ENCODE peak calls at places on chromosomes 16 and 17, in six cellular contexts. P is GM12878, T is GM12892, V is K562, J is H1, F is HepG2. D is an unnamed sample.

GRCh38 chr16:31695667-31696066 is 168.0 kb downstream of the AHSP start:
- DNase-seq in P (no peak), T (no peak), V (no peak), J (no peak), F (no peak), D (no peak)

GRCh38 chr17:67080804-67081203 is 36.5 kb downstream of the CACNG1 start:
- DNase-seq in P (peak; percentile 8), T (no peak), V (no peak), J (no peak), F (no peak), D (no peak)

GRCh38 chr17:6556121-6557039 is at the start of gene PITPNM3:
- DNase-seq in P (no peak), T (no peak), V (peak; percentile 75), J (peak; percentile 59), F (no peak), D (no peak)

GRCh38 chr16:383326-384020 is 1.7 kb upstream of the PGAP6 start:
- DNase-seq in P (peak; percentile 50), T (no peak), V (no peak), J (peak; percentile 83), F (no peak), D (no peak)

GRCh38 chr16:73068546-73069401 is 20.8 kb upstream of the ZFHX3 start:
- DNase-seq in P (no peak), T (no peak), V (no peak), J (no peak), F (peak; percentile 63), D (no peak)

GRCh38 chr16:12340151-12340733 is 363.7 kb downstream of the SNX29 start:
- DNase-seq in P (no peak), T (no peak), V (peak; percentile 61), J (peak; percentile 72), F (peak; percentile 74), D (no peak)

GRCh38 chr16:84869464-84869863 is 49.7 kb downstream of the CRISPLD2 start:
- DNase-seq in P (no peak), T (no peak), V (no peak), J (no peak), F (no peak), D (no peak)

GRCh38 chr17:29400818-29401217 is 10.7 kb downstream of the TAOK1 start:
- DNase-seq in P (no peak), T (no peak), V (no peak), J (no peak), F (no peak), D (no peak)

GRCh38 chr17:77119668-77120301 is 21.0 kb upstream of the SEC14L1 start:
- DNase-seq in P (no peak), T (no peak), V (no peak), J (no peak), F (peak; percentile 85), D (no peak)

GRCh38 chr16:2976201-2976600 is 4.0 kb downstream of the PKMYT1 start:
- DNase-seq in P (no peak), T (no peak), V (no peak), J (no peak), F (no peak), D (no peak)

DNA sequence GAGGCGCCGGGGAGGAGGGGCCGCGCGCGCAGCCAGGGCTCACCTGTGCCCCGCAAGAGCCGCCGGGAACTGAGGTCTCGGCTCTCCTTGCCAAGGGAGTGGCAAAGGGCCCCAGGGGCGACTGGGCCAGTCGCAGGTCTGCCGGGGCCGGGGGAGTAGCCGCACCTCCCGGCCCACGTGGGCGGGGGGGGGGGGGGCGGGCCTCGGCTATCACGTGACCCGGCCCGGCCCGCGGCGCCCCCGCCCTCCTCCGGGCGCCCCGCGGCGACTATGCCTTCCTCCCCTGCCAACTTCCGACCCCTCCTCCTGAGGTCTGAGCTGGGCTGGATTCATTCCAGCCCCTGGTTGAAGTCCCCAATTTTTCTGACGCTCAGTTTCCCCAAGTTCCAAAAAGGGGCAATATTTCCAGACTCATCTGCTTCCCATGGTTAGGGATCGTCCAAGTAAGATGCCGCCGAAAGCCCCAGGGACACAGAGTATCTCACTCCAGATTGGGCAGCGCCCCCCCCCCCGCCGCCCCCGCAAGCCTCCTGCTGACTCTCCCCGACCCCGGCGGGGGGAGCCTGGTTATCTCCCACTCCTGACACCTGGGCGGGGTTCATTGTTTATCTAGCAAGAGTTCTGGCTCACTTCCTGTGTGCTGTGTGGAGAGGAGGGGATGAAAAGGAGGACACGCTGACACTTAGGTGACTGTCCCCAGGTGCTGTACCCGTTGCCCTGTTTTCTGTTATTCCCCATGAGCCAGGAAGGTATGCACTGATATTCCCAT is at the start of gene TMC6:
- DNase-seq in P (no peak), T (peak; percentile 82), V (peak; percentile 94), J (peak; percentile 89), F (peak; percentile 87), D (peak; percentile 81)
- TF ChIP-seq POLR2A in P (peak; percentile 89), T (peak; percentile 44), V (no peak), J (peak; percentile 59), F (peak; percentile 67), D (no peak)

GRCh38 chr17:38590988-38591758 is 14.6 kb downstream of the SRCIN1 start:
- DNase-seq in P (no peak), T (no peak), V (no peak), J (no peak), F (peak; percentile 78), D (no peak)
- TF ChIP-seq POLR2AphosphoS5 in P (no peak), T (no peak), V (no peak), J (no peak), F (peak; percentile 3), D (no peak)

GRCh38 chr17:50209472-50210248 is 8.2 kb upstream of the COL1A1 start:
- DNase-seq in P (no peak), T (no peak), V (peak; percentile 78), J (peak; percentile 72), F (no peak), D (no peak)

GRCh38 chr17:50209133-50209471 is 7.7 kb upstream of the COL1A1 start:
- DNase-seq in P (no peak), T (no peak), V (no peak), J (no peak), F (no peak), D (no peak)

GRCh38 chr17:50212121-50212843 is 10.9 kb upstream of the COL1A1 start:
- DNase-seq in P (no peak), T (no peak), V (peak; percentile 74), J (peak; percentile 39), F (no peak), D (no peak)

GRCh38 chr17:50211249-50212120 is 10.1 kb upstream of the COL1A1 start:
- DNase-seq in P (no peak), T (no peak), V (no peak), J (peak; percentile 44), F (no peak), D (no peak)

GRCh38 chr17:50210249-50211225 is 9.1 kb upstream of the COL1A1 start:
- DNase-seq in P (no peak), T (no peak), V (peak; percentile 73), J (peak; percentile 67), F (peak; percentile 77), D (no peak)
- TF ChIP-seq TAF1 in P (no peak), T (no peak), V (no peak), J (peak; percentile 2), F (no peak), D (no peak)

GRCh38 chr16:28258571-28258970 is 33.8 kb upstream of the SBK1 start:
- DNase-seq in P (no peak), T (no peak), V (no peak), J (no peak), F (no peak), D (no peak)
- TF ChIP-seq POLR2A in P (no peak), T (no peak), V (no peak), J (no peak), F (no peak), D (no peak)

GRCh38 chr17:80477647-80478478 is 1.5 kb upstream of the NPTX1 start:
- DNase-seq in P (no peak), T (no peak), V (peak; percentile 56), J (peak; percentile 82), F (no peak), D (no peak)

GRCh38 chr17:80476877-80477646 is 655 bp upstream of the NPTX1 start:
- DNase-seq in P (no peak), T (no peak), V (peak; percentile 39), J (no peak), F (no peak), D (no peak)

GRCh38 chr17:80474933-80475915 is 1.2 kb downstream of the NPTX1 start:
- DNase-seq in P (no peak), T (no peak), V (no peak), J (peak; percentile 62), F (no peak), D (no peak)

GRCh38 chr17:80474231-80474932 is 2.0 kb downstream of the NPTX1 start:
- DNase-seq in P (no peak), T (no peak), V (peak; percentile 54), J (no peak), F (no peak), D (no peak)

GRCh38 chr17:80475949-80476876 is at the start of gene NPTX1:
- DNase-seq in P (no peak), T (no peak), V (peak; percentile 53), J (peak; percentile 64), F (no peak), D (no peak)
- TF ChIP-seq POLR2AphosphoS5 in P (no peak), T (no peak), V (no peak), J (no peak), F (no peak), D (no peak)

GRCh38 chr17:43774304-43775250 is 4.2 kb downstream of the DUSP3 start:
- DNase-seq in P (no peak), T (no peak), V (no peak), J (no peak), F (no peak), D (no peak)
- TF ChIP-seq TAF1 in P (no peak), T (no peak), V (no peak), J (no peak), F (no peak), D (no peak)

GRCh38 chr16:29875206-29875605 is 12.2 kb upstream of the CDIPT start:
- DNase-seq in P (no peak), T (no peak), V (no peak), J (no peak), F (no peak), D (no peak)

GRCh38 chr16:29876186-29876577 is 13.2 kb upstream of the CDIPT start:
- DNase-seq in P (no peak), T (no peak), V (peak; percentile 63), J (no peak), F (no peak), D (no peak)

GRCh38 chr16:29873319-29873718 is 10.3 kb upstream of the CDIPT start:
- DNase-seq in P (no peak), T (no peak), V (no peak), J (no peak), F (no peak), D (no peak)

GRCh38 chr16:29868396-29868795 is 5.4 kb upstream of the CDIPT start:
- DNase-seq in P (no peak), T (no peak), V (no peak), J (no peak), F (no peak), D (no peak)

DNA sequence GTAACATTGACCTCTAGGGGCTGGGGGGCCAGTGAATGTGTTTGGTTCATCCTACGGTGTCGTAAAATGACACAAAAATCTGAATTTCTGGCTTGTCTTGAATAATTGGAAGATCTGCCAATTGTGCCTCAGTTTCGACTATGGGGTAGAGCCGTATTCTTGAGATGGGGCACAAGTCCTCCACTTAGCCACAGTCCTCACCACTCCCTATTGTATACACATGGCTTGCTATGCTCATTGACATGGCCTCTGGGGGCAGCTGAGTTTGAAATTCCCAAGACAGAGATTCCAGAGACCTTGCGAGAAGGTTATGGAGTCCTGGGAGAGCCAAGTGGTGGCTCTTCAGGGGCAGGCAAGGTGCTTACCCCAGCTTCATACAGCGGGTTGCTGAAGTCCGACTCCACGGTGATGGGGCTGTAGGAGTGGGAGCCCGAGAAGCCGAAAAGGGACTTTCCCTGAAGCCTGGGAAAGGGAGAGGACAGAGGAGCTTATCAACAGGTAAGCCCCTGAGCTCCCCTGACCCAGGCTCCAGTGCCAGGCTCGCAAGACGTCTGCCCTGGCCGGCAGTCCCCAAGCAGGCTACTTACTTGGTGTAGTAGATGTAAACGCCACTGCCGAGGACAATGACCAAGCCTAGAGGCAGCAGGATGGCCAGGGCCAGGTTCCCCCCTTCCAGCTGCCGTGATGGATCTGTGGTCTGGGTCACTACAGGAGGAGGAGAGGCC is 9.0 kb upstream of the CDIPT start:
- DNase-seq in P (no peak), T (no peak), V (no peak), J (no peak), F (no peak), D (no peak)
- TF ChIP-seq POLR2A in P (no peak), T (no peak), V (no peak), J (no peak), F (no peak), D (no peak)